ENCODE peak calls at places on chromosomes 2 and 18, in four cellular contexts. One of them, this sample, is unnamed. For H3K4me1, the result is how much of the 10 kb centered on the place peaks cover.

GRCh38 chr2:207122914-207123744 is 42.6 kb downstream of the KLF7 start:
- DNase-seq in tibial nerve: no peak
- DNase-seq in fibroblast of lung: no peak
- DNase-seq in SK-N-SH: no peak
- DNase-seq in this sample: no peak

GRCh38 chr2:172613035-172613434 is 57.1 kb downstream of the PDK1 start:
- DNase-seq in SK-N-SH: peak
- DNase-seq in fibroblast of lung: peak
- DNase-seq in tibial nerve: no peak
- DNase-seq in this sample: no peak

GRCh38 chr18:28855524-28855923 is 678.6 kb upstream of the CDH2 start:
- DNase-seq in SK-N-SH: no peak
- DNase-seq in fibroblast of lung: peak
- DNase-seq in tibial nerve: no peak
- DNase-seq in this sample: no peak

GRCh38 chr2:70565039-70565731 is 11.6 kb upstream of the TGFA start:
- DNase-seq in tibial nerve: no peak
- DNase-seq in fibroblast of lung: no peak
- DNase-seq in SK-N-SH: no peak
- DNase-seq in this sample: no peak

GRCh38 chr18:23422751-23423418 is 30.2 kb upstream of the RIOK3 start:
- DNase-seq in SK-N-SH: peak
- DNase-seq in tibial nerve: no peak
- DNase-seq in fibroblast of lung: peak
- DNase-seq in this sample: peak

GRCh38 chr2:172865422-172865821 is 129.8 kb downstream of the RAPGEF4 start:
- DNase-seq in fibroblast of lung: peak
- DNase-seq in tibial nerve: no peak
- DNase-seq in SK-N-SH: no peak
- DNase-seq in this sample: no peak

GRCh38 chr18:67608909-67609308 is 92.4 kb upstream of the DSEL start:
- DNase-seq in SK-N-SH: no peak
- DNase-seq in tibial nerve: no peak
- DNase-seq in fibroblast of lung: peak
- DNase-seq in this sample: no peak

GRCh38 chr2:149040451-149040850 is 2.0 kb downstream of the LYPD6B start:
- DNase-seq in tibial nerve: no peak
- DNase-seq in fibroblast of lung: no peak
- DNase-seq in SK-N-SH: no peak
- DNase-seq in this sample: peak

GRCh38 chr2:43184339-43184895 is 42.0 kb downstream of the ZFP36L2 start:
- DNase-seq in tibial nerve: no peak
- DNase-seq in fibroblast of lung: peak
- DNase-seq in SK-N-SH: no peak
- DNase-seq in this sample: peak

GRCh38 chr2:25151718-25152117 is 16.7 kb downstream of the POMC start:
- DNase-seq in SK-N-SH: no peak
- DNase-seq in fibroblast of lung: no peak
- DNase-seq in tibial nerve: no peak
- DNase-seq in this sample: no peak

GRCh38 chr2:165794520-165794882 is 454 bp upstream of the GALNT3 start:
- DNase-seq in fibroblast of lung: peak
- DNase-seq in SK-N-SH: peak
- DNase-seq in tibial nerve: peak
- DNase-seq in this sample: peak

GRCh38 chr2:25587361-25587760 is 86.0 kb downstream of the DTNB start:
- DNase-seq in SK-N-SH: peak
- DNase-seq in tibial nerve: no peak
- DNase-seq in fibroblast of lung: peak
- DNase-seq in this sample: no peak

GRCh38 chr2:9374071-9374730 is 49.1 kb downstream of the ITGB1BP1 start:
- DNase-seq in SK-N-SH: no peak
- DNase-seq in fibroblast of lung: no peak
- DNase-seq in tibial nerve: no peak
- DNase-seq in this sample: no peak

GRCh38 chr2:101149241-101150192 is 1.7 kb downstream of the TBC1D8 start:
- DNase-seq in fibroblast of lung: no peak
- DNase-seq in tibial nerve: no peak
- DNase-seq in SK-N-SH: no peak
- DNase-seq in this sample: no peak

GRCh38 chr2:149894760-149895159 is 307.2 kb upstream of the MMADHC start:
- DNase-seq in fibroblast of lung: no peak
- DNase-seq in SK-N-SH: no peak
- DNase-seq in tibial nerve: no peak
- DNase-seq in this sample: no peak

GRCh38 chr18:53911200-53911599 is 313.3 kb downstream of the MBD2 start:
- DNase-seq in fibroblast of lung: no peak
- DNase-seq in SK-N-SH: no peak
- DNase-seq in tibial nerve: no peak
- DNase-seq in this sample: no peak

GRCh38 chr2:21501344-21502027 is 377.7 kb downstream of the TDRD15 start:
- DNase-seq in fibroblast of lung: no peak
- DNase-seq in tibial nerve: no peak
- DNase-seq in SK-N-SH: no peak
- DNase-seq in this sample: no peak

GRCh38 chr2:36322108-36322507 is 33.5 kb upstream of the CRIM1 start:
- DNase-seq in SK-N-SH: no peak
- DNase-seq in fibroblast of lung: peak
- DNase-seq in tibial nerve: no peak
- DNase-seq in this sample: no peak

GRCh38 chr2:173355866-173356508 is 1.3 kb downstream of the CDCA7 start:
- DNase-seq in SK-N-SH: no peak
- DNase-seq in fibroblast of lung: peak
- DNase-seq in tibial nerve: no peak
- DNase-seq in this sample: peak

GRCh38 chr2:29878898-29879297 is 42.5 kb downstream of the ALK start:
- DNase-seq in SK-N-SH: no peak
- DNase-seq in fibroblast of lung: no peak
- DNase-seq in tibial nerve: no peak
- DNase-seq in this sample: no peak

GRCh38 chr2:119136093-119136492 is 22.5 kb downstream of the C1QL2 start:
- DNase-seq in SK-N-SH: no peak
- DNase-seq in tibial nerve: no peak
- DNase-seq in fibroblast of lung: no peak
- DNase-seq in this sample: no peak

GRCh38 chr2:39469807-39470206 is 32.7 kb upstream of the MAP4K3 start:
- DNase-seq in tibial nerve: no peak
- DNase-seq in SK-N-SH: no peak
- DNase-seq in fibroblast of lung: peak
- DNase-seq in this sample: peak

GRCh38 chr2:240586919-240587800 is 626 bp downstream of the CAPN10 start:
- DNase-seq in tibial nerve: no peak
- DNase-seq in SK-N-SH: peak
- DNase-seq in fibroblast of lung: no peak
- DNase-seq in this sample: peak

GRCh38 chr2:162582357-162582798 is 238.4 kb downstream of the GCA start:
- DNase-seq in SK-N-SH: no peak
- DNase-seq in fibroblast of lung: no peak
- DNase-seq in tibial nerve: no peak
- DNase-seq in this sample: peak

GRCh38 chr2:65267008-65267407 is 39.4 kb downstream of the ACTR2 start:
- DNase-seq in fibroblast of lung: no peak
- DNase-seq in tibial nerve: no peak
- DNase-seq in SK-N-SH: no peak
- DNase-seq in this sample: no peak

GRCh38 chr2:62725712-62726055 is 20.2 kb downstream of the EHBP1 start:
- DNase-seq in tibial nerve: no peak
- DNase-seq in fibroblast of lung: no peak
- DNase-seq in SK-N-SH: no peak
- DNase-seq in this sample: no peak

GRCh38 chr2:62727259-62727867 is 21.9 kb downstream of the EHBP1 start:
- DNase-seq in SK-N-SH: no peak
- DNase-seq in tibial nerve: no peak
- DNase-seq in fibroblast of lung: no peak
- DNase-seq in this sample: no peak

GRCh38 chr2:62723253-62723652 is 17.7 kb downstream of the EHBP1 start:
- DNase-seq in tibial nerve: no peak
- DNase-seq in fibroblast of lung: no peak
- DNase-seq in SK-N-SH: no peak
- DNase-seq in this sample: no peak

GRCh38 chr2:62724106-62724505 is 18.6 kb downstream of the EHBP1 start:
- DNase-seq in tibial nerve: no peak
- DNase-seq in SK-N-SH: no peak
- DNase-seq in fibroblast of lung: no peak
- DNase-seq in this sample: no peak

GRCh38 chr2:62724886-62725711 is 19.6 kb downstream of the EHBP1 start:
- DNase-seq in fibroblast of lung: no peak
- DNase-seq in SK-N-SH: peak
- DNase-seq in tibial nerve: no peak
- DNase-seq in this sample: peak
- TF ChIP-seq CTCF in fibroblast of lung: no peak
- TF ChIP-seq CTCF in SK-N-SH: peak
- TF ChIP-seq CTCF in tibial nerve: no peak
- TF ChIP-seq CTCF in this sample: no peak

GRCh38 chr18:48776641-48777025 is 174.1 kb downstream of the SMAD7 start:
- DNase-seq in tibial nerve: no peak
- DNase-seq in SK-N-SH: no peak
- DNase-seq in fibroblast of lung: no peak
- DNase-seq in this sample: no peak
- H3K4me1 ChIP-seq in tibial nerve: under half
- H3K4me1 ChIP-seq in SK-N-SH: half or more
- H3K4me1 ChIP-seq in fibroblast of lung: under half
- H3K4me1 ChIP-seq in this sample: under half

DNA sequence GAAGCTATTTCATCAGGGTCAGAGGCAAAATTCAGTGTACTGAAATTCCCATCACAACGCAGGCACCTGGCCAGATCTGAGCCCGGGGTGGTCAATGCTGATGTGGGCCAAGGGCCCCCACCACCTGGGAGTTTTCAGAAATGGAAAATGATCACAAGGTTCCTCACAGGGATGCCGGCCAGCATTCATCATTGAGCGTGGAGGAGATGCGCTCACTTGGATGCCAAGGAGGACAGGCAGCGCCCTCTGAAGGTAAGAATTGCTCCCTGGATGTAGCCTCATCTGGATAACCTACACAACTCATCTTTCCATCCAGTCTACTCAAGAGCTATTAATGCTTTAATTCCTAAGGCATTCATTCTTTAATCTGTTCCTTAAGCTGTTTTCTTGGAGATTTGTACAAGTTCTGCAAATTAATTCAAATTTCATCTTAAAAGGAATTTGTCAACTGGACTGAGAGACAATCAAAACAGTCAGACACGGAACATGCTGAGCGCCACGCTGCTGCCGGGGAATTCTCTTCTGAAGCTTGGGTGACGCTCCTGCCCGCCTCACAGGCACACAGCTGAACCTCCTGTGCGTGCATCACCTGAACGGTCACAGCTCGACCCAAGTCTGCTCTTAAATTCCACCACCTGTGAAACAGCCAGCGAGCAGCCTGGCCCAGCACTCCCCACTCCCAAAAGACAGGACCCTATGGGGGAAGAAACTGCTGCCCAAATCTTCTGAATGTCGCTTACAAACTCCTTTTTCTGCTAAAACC is 206.7 kb downstream of the HDAC4 start:
- DNase-seq in tibial nerve: no peak
- DNase-seq in SK-N-SH: no peak
- DNase-seq in fibroblast of lung: no peak
- DNase-seq in this sample: no peak
- TF ChIP-seq CTCF in tibial nerve: no peak
- TF ChIP-seq CTCF in SK-N-SH: no peak
- TF ChIP-seq CTCF in fibroblast of lung: no peak
- TF ChIP-seq CTCF in this sample: no peak

DNA sequence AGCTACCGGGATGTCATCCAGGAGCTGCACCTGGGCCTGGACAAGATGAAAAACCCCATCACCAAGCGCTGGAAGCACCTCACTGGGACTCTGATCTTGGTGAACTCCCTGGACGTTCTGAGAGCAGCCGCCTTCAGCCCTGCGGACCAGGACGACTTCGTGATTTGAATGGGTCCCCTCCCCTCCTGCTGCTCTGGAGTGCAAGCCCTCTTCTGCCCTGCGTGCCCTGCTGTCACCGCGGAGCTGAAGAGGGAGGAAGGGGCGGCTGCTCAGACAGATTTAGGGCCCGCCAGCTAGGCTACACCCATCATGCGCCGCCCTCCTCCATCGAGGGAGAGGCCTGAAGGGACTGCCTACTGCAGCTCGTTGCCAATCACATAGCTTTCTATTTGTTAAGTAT is 101.8 kb downstream of the SH3BP4 start:
- DNase-seq in SK-N-SH: no peak
- DNase-seq in fibroblast of lung: no peak
- DNase-seq in tibial nerve: no peak
- DNase-seq in this sample: no peak
- H3K4me1 ChIP-seq in SK-N-SH: under half
- H3K4me1 ChIP-seq in fibroblast of lung: under half
- H3K4me1 ChIP-seq in tibial nerve: under half
- H3K4me1 ChIP-seq in this sample: under half